ENCODE peak calls at places on chromosomes 16 and 17, in eight cellular contexts. C is testis, Z is IMR-90, S is GM12865, E is colonic mucosa, T is AG04449, U is WTC11, G is RWPE1. Y is an unnamed sample.

GRCh38 chr16:85428899-85429775 is 184.0 kb upstream of the GSE1 start:
- DNase-seq in C (peak; percentile 8), Z (no peak), S (no peak), E (peak; percentile 17), T (no peak), U (peak; percentile 11), G (no peak), Y (peak; percentile 44)

GRCh38 chr17:58382885-58383248 is 30.9 kb upstream of the SUPT4H1 start:
- DNase-seq in C (no peak), Z (no peak), S (no peak), E (peak; percentile 65), T (no peak), U (no peak), G (no peak), Y (no peak)

GRCh38 chr17:29566473-29567361 is at the start of gene ABHD15:
- DNase-seq in C (peak; percentile 56), Z (peak; percentile 59), S (peak; percentile 72), E (peak; percentile 83), T (no peak), U (peak; percentile 56), G (peak; percentile 77), Y (no peak)

GRCh38 chr16:81366316-81366932 is 51.7 kb downstream of the GAN start:
- DNase-seq in C (no peak), Z (peak; percentile 59), S (peak; percentile 70), E (no peak), T (no peak), U (no peak), G (peak; percentile 28), Y (no peak)

GRCh38 chr16:16879567-16880251 is 500.8 kb downstream of the NPIPA7 start:
- DNase-seq in C (no peak), Z (no peak), S (no peak), E (no peak), T (no peak), U (no peak), G (no peak), Y (no peak)

GRCh38 chr17:82092995-82093751 is 4.9 kb downstream of the FASN start:
- DNase-seq in C (no peak), Z (no peak), S (peak; percentile 6), E (no peak), T (no peak), U (peak; percentile 8), G (no peak), Y (no peak)

GRCh38 chr16:87790278-87791023 is 24.7 kb upstream of the KLHDC4 start:
- DNase-seq in C (peak; percentile 52), Z (peak; percentile 33), S (no peak), E (no peak), T (no peak), U (no peak), G (peak; percentile 85), Y (no peak)

GRCh38 chr17:47810200-47810821 is 11.3 kb downstream of the OSBPL7 start:
- DNase-seq in C (no peak), Z (peak; percentile 87), S (no peak), E (peak; percentile 93), T (peak; percentile 60), U (peak; percentile 55), G (peak; percentile 83), Y (no peak)

GRCh38 chr17:55219939-55220338 is 44.8 kb upstream of the HLF start:
- DNase-seq in C (no peak), Z (no peak), S (no peak), E (no peak), T (no peak), U (no peak), G (no peak), Y (no peak)

GRCh38 chr17:60091908-60092331 is 13.2 kb upstream of the HEATR6 start:
- DNase-seq in C (no peak), Z (peak; percentile 86), S (peak; percentile 27), E (no peak), T (no peak), U (no peak), G (no peak), Y (no peak)

GRCh38 chr16:79651363-79651762 is 50.8 kb upstream of the MAF start:
- DNase-seq in C (no peak), Z (peak; percentile 1), S (no peak), E (peak; percentile 52), T (no peak), U (no peak), G (peak; percentile 71), Y (no peak)

GRCh38 chr16:88891083-88891482 is 24.6 kb upstream of the PABPN1L start:
- DNase-seq in C (no peak), Z (no peak), S (no peak), E (no peak), T (no peak), U (no peak), G (no peak), Y (no peak)

GRCh38 chr16:8402981-8403853 is 187.1 kb downstream of the TMEM114 start:
- DNase-seq in C (no peak), Z (no peak), S (no peak), E (peak; percentile 27), T (no peak), U (no peak), G (no peak), Y (no peak)

GRCh38 chr16:80199614-80200013 is 341.2 kb upstream of the DYNLRB2 start:
- DNase-seq in C (no peak), Z (no peak), S (no peak), E (no peak), T (no peak), U (no peak), G (no peak), Y (no peak)

GRCh38 chr17:58277107-58277506 is 3.6 kb downstream of the MPO start:
- DNase-seq in C (no peak), Z (peak; percentile 8), S (peak; percentile 35), E (no peak), T (no peak), U (no peak), G (no peak), Y (no peak)

GRCh38 chr17:4155980-4156620 is 13.1 kb downstream of the CYB5D2 start:
- DNase-seq in C (no peak), Z (no peak), S (no peak), E (no peak), T (no peak), U (no peak), G (no peak), Y (no peak)

GRCh38 chr17:4159761-4160160 is 16.8 kb downstream of the CYB5D2 start:
- DNase-seq in C (no peak), Z (no peak), S (no peak), E (no peak), T (no peak), U (no peak), G (no peak), Y (no peak)

GRCh38 chr17:4157618-4158333 is 14.8 kb downstream of the CYB5D2 start:
- DNase-seq in C (no peak), Z (no peak), S (no peak), E (no peak), T (no peak), U (no peak), G (no peak), Y (no peak)

GRCh38 chr17:4154201-4154600 is 11.2 kb downstream of the CYB5D2 start:
- DNase-seq in C (no peak), Z (no peak), S (no peak), E (no peak), T (no peak), U (no peak), G (no peak), Y (no peak)

DNA sequence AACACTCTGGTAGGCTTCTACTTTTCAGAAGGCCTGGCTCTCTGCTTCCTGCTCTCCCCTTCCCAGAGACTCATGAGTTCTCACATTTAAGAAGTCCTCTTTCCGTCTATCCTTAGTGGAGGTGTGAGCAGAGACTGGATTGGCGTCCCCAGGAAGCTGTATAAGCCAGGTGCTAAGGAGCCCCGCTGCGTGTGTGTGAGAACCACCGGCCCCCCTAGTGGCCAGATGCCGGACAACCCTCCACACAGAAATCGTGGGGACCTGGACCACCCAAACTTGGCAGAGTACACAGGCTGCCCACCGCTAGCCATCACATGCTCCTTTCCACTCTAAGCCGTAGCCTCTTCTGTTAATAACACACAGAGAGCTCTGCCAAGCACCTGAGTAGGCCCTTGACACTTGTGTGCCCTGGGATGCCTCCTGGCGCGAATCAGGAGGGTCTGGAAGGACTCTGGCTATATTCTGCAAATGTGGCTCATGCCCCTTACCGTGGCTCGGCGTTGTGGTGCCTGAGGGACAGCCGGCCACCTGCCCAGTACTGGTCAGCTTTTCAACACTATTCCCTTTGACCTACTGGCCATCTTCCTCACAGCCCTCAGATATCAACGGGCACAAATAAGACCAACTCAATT is 13.9 kb downstream of the CYB5D2 start:
- DNase-seq in C (no peak), Z (no peak), S (no peak), E (no peak), T (no peak), U (peak; percentile 66), G (no peak), Y (no peak)
- TF ChIP-seq CTCF in C (no peak), Z (no peak), S (peak; percentile 7), E (no peak), T (no peak), U (peak; percentile 20), G (no peak), Y (no peak)

DNA sequence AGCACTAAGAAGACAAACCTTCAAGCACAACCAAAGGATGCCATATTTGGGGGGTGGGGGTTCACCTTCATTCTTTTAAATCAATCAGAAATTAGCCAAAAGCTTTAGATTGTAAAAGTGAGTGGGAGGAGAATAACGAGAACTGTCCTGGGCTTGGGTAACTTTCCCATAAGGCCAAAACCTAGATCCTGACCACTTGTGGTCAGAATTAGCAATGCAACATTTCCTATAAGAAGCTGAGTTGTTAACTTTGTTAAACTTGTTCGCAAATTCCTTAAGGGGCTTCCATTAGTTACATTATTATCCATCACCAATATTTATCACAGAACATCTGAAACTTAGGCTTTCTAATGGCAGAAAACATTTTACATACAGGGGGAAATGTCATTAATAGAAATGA is 25.1 kb downstream of the STAT5B start:
- DNase-seq in C (no peak), Z (no peak), S (no peak), E (no peak), T (no peak), U (no peak), G (no peak), Y (no peak)
- TF ChIP-seq CTCF in C (no peak), Z (peak; percentile 25), S (no peak), E (no peak), T (no peak), U (no peak), G (peak; percentile 15), Y (peak; percentile 57)

DNA sequence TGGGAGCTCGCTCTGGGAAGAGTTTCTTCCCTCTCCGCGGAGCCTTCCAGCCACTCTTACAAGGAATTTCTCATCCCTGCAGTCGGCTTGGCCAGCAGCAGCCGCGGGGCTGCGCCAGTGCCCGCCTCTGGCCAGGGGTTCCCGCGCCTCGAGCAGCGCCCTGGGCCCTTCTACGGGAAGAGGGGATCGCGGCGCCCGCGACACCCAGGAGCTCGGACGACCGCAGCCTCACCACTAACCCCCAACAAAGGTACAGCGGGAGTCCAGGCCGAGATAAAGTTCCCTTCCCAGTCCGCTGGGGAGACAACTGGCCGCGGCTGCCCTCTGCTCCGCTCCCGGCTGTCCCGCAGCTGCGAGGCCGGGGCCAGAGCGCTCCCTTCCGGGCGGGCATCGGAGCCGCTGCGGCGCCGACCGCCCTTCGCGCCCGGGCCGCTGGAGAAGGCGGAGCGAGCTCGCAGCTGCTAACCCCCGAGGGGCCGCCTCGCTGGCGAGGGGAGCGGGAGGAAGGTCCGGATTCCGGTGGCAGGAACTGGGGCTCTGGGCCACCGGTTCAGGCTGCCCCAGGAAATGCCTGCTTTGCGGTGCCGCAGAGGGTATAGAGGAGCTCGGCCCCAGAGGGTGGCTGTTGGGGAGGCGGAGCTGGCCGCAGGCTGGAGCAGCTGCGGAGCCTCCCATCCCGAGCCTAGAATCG is 3.6 kb upstream of the HS3ST3B1 start:
- DNase-seq in C (no peak), Z (no peak), S (no peak), E (no peak), T (no peak), U (peak; percentile 77), G (no peak), Y (no peak)
- TF ChIP-seq CTCF in C (no peak), Z (peak; percentile 43), S (no peak), E (no peak), T (peak; percentile 57), U (no peak), G (peak; percentile 16), Y (peak; percentile 30)

GRCh38 chr16:52709286-52709685 is 162.3 kb upstream of the TOX3 start:
- DNase-seq in C (no peak), Z (no peak), S (no peak), E (no peak), T (no peak), U (no peak), G (no peak), Y (no peak)
- TF ChIP-seq CTCF in C (no peak), Z (no peak), S (no peak), E (no peak), T (no peak), U (no peak), G (no peak), Y (no peak)